ENCODE peak calls at places on chromosomes 4 and X, in ten cellular contexts. D, C, L, B, Y, A, T, N, Z and R are unnamed samples.
A peak's percentile ranks its signal among the peaks of the same experiment; 100 is the strongest.

GRCh38 chr4:71187399-71188196 is 151.2 kb upstream of the SLC4A4 start:
- DNase-seq in L (peak; percentile 78), N (peak; percentile 35), B (peak; percentile 33), A (no peak), T (peak; percentile 15), D (no peak), Z (peak; percentile 50), Y (no peak), C (no peak), R (peak; percentile 5)

GRCh38 chrX:147950352-147950751 is 30.8 kb upstream of the FMR1NB start:
- DNase-seq in N (no peak), L (no peak), Z (no peak), A (no peak), T (no peak), B (no peak), Y (no peak), D (no peak), C (no peak), R (no peak)

GRCh38 chr4:85486425-85487101 is 11.6 kb downstream of the ARHGAP24 start:
- DNase-seq in C (no peak), D (no peak), Y (no peak), Z (no peak), A (no peak), L (no peak), T (no peak), N (no peak), B (peak; percentile 18), R (no peak)

GRCh38 chrX:112513154-112513553 is 166.6 kb downstream of the LHFPL1 start:
- DNase-seq in B (peak; percentile 75), N (no peak), C (no peak), A (no peak), T (no peak), Y (no peak), D (no peak), L (no peak), Z (no peak), R (no peak)

GRCh38 chr4:159190646-159191045 is 87.8 kb downstream of the RAPGEF2 start:
- DNase-seq in Y (no peak), T (no peak), N (no peak), B (no peak), Z (no peak), A (no peak), C (no peak), D (no peak), L (no peak), R (no peak)

GRCh38 chrX:11792461-11793421 is 34.7 kb downstream of the MSL3 start:
- DNase-seq in Y (peak; percentile 78), L (no peak), T (peak; percentile 60), A (no peak), B (no peak), N (peak; percentile 8), D (no peak), Z (peak; percentile 43), C (peak; percentile 46), R (no peak)

GRCh38 chrX:70033348-70033747 is 16.4 kb downstream of the AWAT2 start:
- DNase-seq in C (no peak), B (peak; percentile 62), D (no peak), L (peak; percentile 59), A (no peak), Y (no peak), Z (no peak), T (peak; percentile 6), N (no peak), R (peak; percentile 9)

GRCh38 chrX:102765217-102765616 is 44.7 kb downstream of the GPRASP3 start:
- DNase-seq in D (no peak), T (no peak), L (no peak), A (peak; percentile 66), N (no peak), Y (no peak), Z (no peak), C (no peak), B (no peak), R (no peak)

GRCh38 chr4:95549246-95550138 is 719 bp upstream of the UNC5C start:
- DNase-seq in A (peak; percentile 80), D (peak; percentile 18), B (peak; percentile 53), T (no peak), Z (peak; percentile 67), C (no peak), L (peak; percentile 82), N (peak; percentile 11), Y (no peak), R (no peak)

GRCh38 chr4:155541716-155542115 is 124.9 kb upstream of the GUCY1A1 start:
- DNase-seq in B (no peak), A (no peak), L (no peak), Y (no peak), N (no peak), T (no peak), C (no peak), D (no peak), Z (no peak), R (no peak)

GRCh38 chr4:25253072-25253447 is 19.2 kb downstream of the PI4K2B start:
- DNase-seq in A (no peak), D (no peak), N (no peak), L (no peak), Z (no peak), T (no peak), Y (no peak), C (no peak), B (no peak), R (no peak)

GRCh38 chr4:1984406-1985191 is 24.2 kb downstream of the NELFA start:
- DNase-seq in B (no peak), Y (no peak), A (peak; percentile 56), Z (no peak), T (no peak), D (no peak), L (peak; percentile 73), C (no peak), N (no peak), R (no peak)

GRCh38 chr4:145501051-145501660 is 19.5 kb downstream of the SMAD1 start:
- DNase-seq in N (no peak), T (no peak), D (no peak), C (no peak), B (no peak), A (no peak), Y (no peak), L (no peak), Z (no peak), R (no peak)

GRCh38 chr4:61011051-61011450 is 189.1 kb upstream of the ADGRL3 start:
- DNase-seq in Y (no peak), T (no peak), A (no peak), N (no peak), L (no peak), B (no peak), Z (no peak), D (no peak), C (no peak), R (no peak)

GRCh38 chrX:15570145-15570544 is 30.6 kb downstream of the ACE2 start:
- DNase-seq in A (no peak), N (no peak), L (no peak), D (no peak), C (no peak), T (no peak), B (no peak), Z (no peak), Y (no peak), R (no peak)

GRCh38 chr4:76854858-76855257 is 43.1 kb downstream of the SOWAHB start:
- DNase-seq in N (no peak), A (no peak), B (no peak), T (no peak), L (no peak), Z (no peak), Y (no peak), D (no peak), C (no peak), R (no peak)

GRCh38 chr4:73411731-73412414 is 7.8 kb downstream of the ALB start:
- DNase-seq in Z (no peak), B (no peak), T (no peak), C (no peak), Y (no peak), D (no peak), N (no peak), L (no peak), A (no peak), R (no peak)
- H3K4me1 ChIP-seq in Z (no peaks in the 10 kb centered on the region), B (no peaks in the 10 kb centered on the region), T (no peaks in the 10 kb centered on the region), C (no peaks in the 10 kb centered on the region), Y (no peaks in the 10 kb centered on the region), D (no peaks in the 10 kb centered on the region), N (no peaks in the 10 kb centered on the region), L (no peaks in the 10 kb centered on the region), A (no peaks in the 10 kb centered on the region), R (no peaks in the 10 kb centered on the region)

DNA sequence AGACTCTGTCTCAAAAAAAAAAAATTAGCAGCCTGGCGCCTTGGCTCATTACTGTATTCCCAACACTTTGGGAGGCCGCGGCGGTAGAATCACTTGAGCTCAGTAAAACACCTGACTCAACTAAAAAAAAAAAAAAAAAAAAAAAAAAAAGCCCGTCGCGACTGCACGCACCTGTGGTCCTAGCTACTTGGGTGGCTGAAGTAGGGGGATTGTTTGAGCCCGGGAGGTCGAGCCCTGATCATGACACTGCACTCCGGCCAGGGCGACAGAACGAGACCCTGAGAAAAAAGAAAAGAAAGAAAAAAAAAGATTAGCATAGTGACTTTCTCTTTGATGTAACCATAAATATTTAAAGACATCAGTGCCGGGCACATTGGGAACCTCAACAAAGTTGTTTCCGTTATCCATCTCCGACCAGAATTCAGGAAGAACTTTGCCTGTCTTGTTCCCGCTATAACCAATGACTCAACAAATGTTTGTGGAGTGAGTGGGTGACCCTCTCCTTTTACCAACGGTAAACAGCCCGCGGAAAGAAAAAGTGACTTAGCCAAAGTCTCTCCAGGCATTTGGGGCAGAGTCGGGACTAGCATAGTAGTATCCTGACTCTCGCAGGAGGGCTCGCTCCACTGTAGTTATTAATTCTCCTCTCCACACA is 553 bp upstream of the MED28 start:
- DNase-seq in Y (peak; percentile 25), L (peak; percentile 80), D (no peak), A (no peak), T (peak; percentile 20), Z (no peak), N (no peak), C (peak; percentile 31), B (no peak), R (peak; percentile 65)
- H3K27ac ChIP-seq in Y (peak overlapping the region; percentile 94), L (peak overlapping the region; percentile 77), D (peak overlapping the region; percentile 86), A (peak overlapping the region; percentile 80), T (peak overlapping the region; percentile 87), Z (peak overlapping the region; percentile 86), N (peak overlapping the region; percentile 87), C (peak overlapping the region; percentile 82), B (no peak overlapping the region), R (peak overlapping the region; percentile 51)

DNA sequence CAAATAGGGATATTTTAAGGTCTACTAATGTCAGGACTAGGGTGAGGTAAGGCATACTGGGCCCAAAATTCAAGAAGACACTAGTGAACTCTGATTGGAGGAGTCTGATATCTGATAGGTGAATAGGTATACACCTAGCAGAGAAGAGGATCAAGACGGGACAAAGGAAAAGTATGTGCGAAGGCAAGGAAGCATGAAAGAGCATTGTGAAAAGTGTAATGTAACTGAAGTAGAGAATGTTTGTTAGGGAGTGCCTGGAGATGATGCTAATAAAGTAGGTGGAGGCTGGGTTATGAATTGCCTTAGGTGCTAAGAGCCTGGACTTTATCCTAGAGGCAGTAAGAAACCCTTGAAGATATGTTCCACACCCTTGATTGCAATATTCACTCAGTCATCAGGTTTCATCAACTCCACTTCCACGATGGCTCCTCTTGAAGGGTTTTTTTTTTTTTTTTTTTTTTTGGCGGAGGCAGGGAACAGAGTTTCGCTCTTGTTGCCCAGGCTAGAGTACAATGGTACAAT is 49.9 kb upstream of the XIAP start:
- DNase-seq in N (no peak), L (no peak), T (no peak), Z (no peak), C (no peak), A (no peak), B (no peak), Y (no peak), D (no peak), R (no peak)
- H3K4me1 ChIP-seq in N (no peaks in the 10 kb centered on the region), L (no peaks in the 10 kb centered on the region), T (no peaks in the 10 kb centered on the region), Z (no peaks in the 10 kb centered on the region), C (no peaks in the 10 kb centered on the region), A (no peaks in the 10 kb centered on the region), B (no peaks in the 10 kb centered on the region), Y (no peaks in the 10 kb centered on the region), D (no peaks in the 10 kb centered on the region), R (peaks cover 41% of the 10 kb centered on the region)

GRCh38 chr4:185343726-185344581 is 51.8 kb downstream of the LRP2BP start:
- DNase-seq in Y (no peak), D (peak; percentile 18), B (no peak), L (no peak), T (no peak), C (no peak), N (no peak), A (peak; percentile 65), Z (no peak), R (no peak)
- H3K27ac ChIP-seq in Y (no peak overlapping the region), D (peak overlapping the region; percentile 47), B (no peak overlapping the region), L (no peak overlapping the region), T (no peak overlapping the region), C (peak overlapping the region; percentile 13), N (no peak overlapping the region), A (peak overlapping the region; percentile 68), Z (peak overlapping the region; percentile 38), R (no peak overlapping the region)